ENCODE peak calls at places on chromosome 4, in eight cellular contexts. S is germinal center; X is DMS153; G is activated T-helper 1 cell treated with anti-CD3 and anti-CD28 coated beads, Interleukin-2, amount 50 U/mL, for 16 hours; N is NCI-H1694; A is activated CD4-positive, CD25-positive, alpha-beta regulatory T cell treated with anti-CD3 and anti-CD28 coated beads, Interleukin-2, amount 50 U/mL, for 72 hours; U is activated CD4-positive, alpha-beta T cell treated with anti-CD3 and anti-CD28 coated beads, Interleukin-2, amount 10 ng/mL, durations not matched to agents 7 days and 5 days; Z is HT1080. Y is an unnamed sample.

GRCh38 chr4:171007618-171008390 is 805.4 kb upstream of the GALNTL6 start:
- DNase-seq in S (no peak), X (no peak), G (no peak), N (no peak), A (no peak), U (no peak), Z (no peak), Y (no peak)

GRCh38 chr4:22515888-22516541 is at the start of gene ADGRA3:
- DNase-seq in S (no peak), X (no peak), G (no peak), N (no peak), A (peak; percentile 32), U (peak; percentile 25), Z (peak; percentile 61), Y (peak; percentile 32)

GRCh38 chr4:165464813-165465381 is 86.1 kb downstream of the CPE start:
- DNase-seq in S (peak; percentile 35), X (peak; percentile 9), G (no peak), N (peak; percentile 56), A (no peak), U (peak; percentile 23), Z (peak; percentile 28), Y (no peak)

GRCh38 chr4:170386974-170387373 is 297.2 kb upstream of the AADAT start:
- DNase-seq in S (no peak), X (no peak), G (no peak), N (no peak), A (no peak), U (no peak), Z (no peak), Y (no peak)

GRCh38 chr4:165532976-165533375 is 154.2 kb downstream of the CPE start:
- DNase-seq in S (no peak), X (no peak), G (no peak), N (no peak), A (no peak), U (no peak), Z (no peak), Y (no peak)

GRCh38 chr4:120079839-120080520 is 13.3 kb upstream of the MAD2L1 start:
- DNase-seq in S (no peak), X (no peak), G (no peak), N (no peak), A (no peak), U (no peak), Z (no peak), Y (no peak)

GRCh38 chr4:94561249-94562024 is 109.7 kb downstream of the PDLIM5 start:
- DNase-seq in S (no peak), X (no peak), G (no peak), N (no peak), A (no peak), U (no peak), Z (peak; percentile 45), Y (no peak)

GRCh38 chr4:15935504-15936392 is 2.8 kb downstream of the FGFBP1 start:
- DNase-seq in S (no peak), X (no peak), G (no peak), N (no peak), A (no peak), U (no peak), Z (no peak), Y (no peak)

GRCh38 chr4:52665592-52665991 is 6.5 kb upstream of the USP46 start:
- DNase-seq in S (peak; percentile 26), X (no peak), G (no peak), N (no peak), A (no peak), U (no peak), Z (peak; percentile 20), Y (no peak)

GRCh38 chr4:184112006-184112550 is 105.6 kb downstream of the ENPP6 start:
- DNase-seq in S (no peak), X (no peak), G (no peak), N (no peak), A (no peak), U (no peak), Z (no peak), Y (no peak)

GRCh38 chr4:16206848-16207247 is 19.4 kb downstream of the TAPT1 start:
- DNase-seq in S (no peak), X (no peak), G (no peak), N (no peak), A (no peak), U (no peak), Z (no peak), Y (no peak)

GRCh38 chr4:23667659-23668058 is 222.2 kb downstream of the PPARGC1A start:
- DNase-seq in S (no peak), X (no peak), G (no peak), N (no peak), A (no peak), U (no peak), Z (no peak), Y (no peak)

GRCh38 chr4:148116264-148116663 is 325.9 kb downstream of the NR3C2 start:
- DNase-seq in S (no peak), X (no peak), G (no peak), N (no peak), A (no peak), U (no peak), Z (no peak), Y (no peak)

GRCh38 chr4:185560316-185560715 is 25.0 kb upstream of the PDLIM3 start:
- DNase-seq in S (no peak), X (no peak), G (no peak), N (no peak), A (no peak), U (no peak), Z (no peak), Y (no peak)

GRCh38 chr4:5370286-5370685 is 319.0 kb downstream of the STK32B start:
- DNase-seq in S (no peak), X (no peak), G (no peak), N (no peak), A (no peak), U (no peak), Z (no peak), Y (no peak)

GRCh38 chr4:1170805-1171305 is 1.5 kb downstream of the SPON2 start:
- DNase-seq in S (no peak), X (no peak), G (no peak), N (no peak), A (no peak), U (no peak), Z (no peak), Y (no peak)

Y was measured in nucleus accumbens.